ENCODE peak calls at places on chromosomes 6 and 20, in eight cellular contexts. D is AG10803, A is heart right ventricle, K is neural progenitor cell, T is A549, Y is NB4, M is fibroblast of mammary gland, E is retinal pigment epithelial cell. F is an unnamed sample.

GRCh38 chr20:6240059-6240458 is 117.2 kb upstream of the FERMT1 start:
- DNase-seq in E (no peak), T (no peak), M (no peak), D (no peak), A (no peak), K (no peak), Y (no peak), F (no peak)

GRCh38 chr20:15699431-15700146 is 873.7 kb downstream of the KIF16B start:
- DNase-seq in K (no peak), D (no peak), Y (no peak), E (no peak), T (no peak), A (no peak), M (no peak), F (no peak)

GRCh38 chr6:43334466-43335095 is 26.0 kb upstream of the CRIP3 start:
- DNase-seq in Y (peak), M (peak), K (peak), A (no peak), E (peak), T (peak), D (peak), F (peak)

GRCh38 chr6:113385020-113385431 is 472.1 kb upstream of the MARCKS start:
- DNase-seq in K (no peak), Y (no peak), A (no peak), D (peak), M (peak), T (no peak), E (no peak), F (no peak)

GRCh38 chr6:112251170-112251945 is 3.0 kb downstream of the LAMA4 start:
- DNase-seq in T (no peak), K (no peak), A (peak), M (peak), E (peak), D (peak), Y (no peak), F (peak)

GRCh38 chr6:3561745-3562144 is 104.9 kb upstream of the SLC22A23 start:
- DNase-seq in M (peak), T (no peak), D (no peak), E (no peak), A (no peak), K (peak), Y (peak), F (no peak)

GRCh38 chr6:35363293-35363750 is 21.0 kb downstream of the PPARD start:
- DNase-seq in K (peak), M (peak), Y (peak), E (peak), D (peak), T (no peak), A (peak), F (peak)

GRCh38 chr6:88220493-88220892 is 54.3 kb upstream of the CNR1 start:
- DNase-seq in M (peak), Y (peak), E (no peak), K (peak), T (no peak), A (no peak), D (no peak), F (peak)

GRCh38 chr6:164322533-164322932 is 908.0 kb downstream of the QKI start:
- DNase-seq in E (peak), M (peak), Y (no peak), A (no peak), T (no peak), D (peak), K (no peak), F (peak)

GRCh38 chr6:75876152-75876551 is 127.1 kb downstream of the MYO6 start:
- DNase-seq in A (no peak), Y (no peak), T (no peak), M (no peak), E (no peak), D (peak), K (no peak), F (no peak)

GRCh38 chr6:108782231-108783041 is 65.8 kb upstream of the ARMC2 start:
- DNase-seq in K (peak), Y (peak), A (peak), M (peak), T (peak), E (peak), D (peak), F (peak)

GRCh38 chr6:22126910-22127309 is 169.9 kb downstream of the PRL start:
- DNase-seq in K (no peak), A (no peak), Y (no peak), T (no peak), D (no peak), E (no peak), M (no peak), F (no peak)

GRCh38 chr6:18567380-18567779 is 180.2 kb downstream of the RNF144B start:
- DNase-seq in T (no peak), M (no peak), E (no peak), Y (no peak), K (no peak), D (no peak), A (no peak), F (no peak)

GRCh38 chr6:87029711-87030314 is 65.1 kb downstream of the CGA start:
- DNase-seq in Y (peak), M (peak), E (peak), A (no peak), D (peak), K (peak), T (peak), F (peak)

GRCh38 chr20:37845261-37845681 is 57.7 kb upstream of the VSTM2L start:
- DNase-seq in M (no peak), E (no peak), D (no peak), T (no peak), Y (no peak), K (no peak), A (peak), F (no peak)

GRCh38 chr6:157151029-157151428 is 172.3 kb downstream of the TMEM242 start:
- DNase-seq in Y (no peak), E (no peak), K (no peak), T (no peak), M (no peak), A (peak), D (no peak), F (no peak)

GRCh38 chr6:47028835-47029360 is 13.2 kb downstream of the ADGRF1 start:
- DNase-seq in A (no peak), Y (no peak), T (no peak), K (no peak), D (no peak), M (no peak), E (no peak), F (no peak)

GRCh38 chr6:24721461-24722215 is 2.7 kb upstream of the C6orf62 start:
- DNase-seq in Y (no peak), E (no peak), T (peak), A (peak), M (peak), K (no peak), D (no peak), F (no peak)

GRCh38 chr6:143293526-143293925 is 157.0 kb downstream of the ADAT2 start:
- DNase-seq in A (no peak), D (peak), M (peak), Y (no peak), K (no peak), T (no peak), E (no peak), F (peak)
- H3K4me3 ChIP-seq in A (no peak), D (no peak), M (no peak), Y (no peak), K (no peak), T (no peak), E (no peak), F (no peak)

GRCh38 chr6:34246563-34247391 is 2.0 kb downstream of the SMIM29 start:
- DNase-seq in Y (peak), D (no peak), M (peak), T (no peak), A (no peak), E (no peak), K (peak), F (peak)
- TF ChIP-seq CTCF in Y (peak), D (peak), M (peak), T (peak), A (peak), E (peak), K (peak), F (peak)

GRCh38 chr6:139784222-139784769 is 409.8 kb upstream of the CITED2 start:
- DNase-seq in K (no peak), Y (no peak), M (peak), E (no peak), D (no peak), A (no peak), T (no peak), F (no peak)
- H3K4me3 ChIP-seq in K (no peak), Y (no peak), M (no peak), E (no peak), D (no peak), A (no peak), T (no peak), F (no peak)

GRCh38 chr20:59703046-59703445 is 98.7 kb downstream of the PHACTR3 start:
- DNase-seq in M (no peak), D (no peak), K (no peak), A (no peak), T (no peak), E (no peak), Y (no peak), F (no peak)

GRCh38 chr20:59708326-59708725 is 104.0 kb downstream of the PHACTR3 start:
- DNase-seq in K (no peak), Y (no peak), D (no peak), T (no peak), E (no peak), A (no peak), M (no peak), F (no peak)

GRCh38 chr20:59709636-59710035 is 105.3 kb downstream of the PHACTR3 start:
- DNase-seq in E (no peak), T (no peak), Y (no peak), D (no peak), M (no peak), A (no peak), K (no peak), F (no peak)

GRCh38 chr20:59706106-59706693 is 101.9 kb downstream of the PHACTR3 start:
- DNase-seq in Y (no peak), K (no peak), A (no peak), D (no peak), T (no peak), E (no peak), M (no peak), F (no peak)

GRCh38 chr20:59705651-59706101 is 101.3 kb downstream of the PHACTR3 start:
- DNase-seq in E (no peak), D (no peak), K (no peak), Y (peak), M (no peak), T (no peak), A (no peak), F (no peak)
- TF ChIP-seq CTCF in E (no peak), D (no peak), K (no peak), Y (peak), M (no peak), T (no peak), A (no peak), F (no peak)

DNA sequence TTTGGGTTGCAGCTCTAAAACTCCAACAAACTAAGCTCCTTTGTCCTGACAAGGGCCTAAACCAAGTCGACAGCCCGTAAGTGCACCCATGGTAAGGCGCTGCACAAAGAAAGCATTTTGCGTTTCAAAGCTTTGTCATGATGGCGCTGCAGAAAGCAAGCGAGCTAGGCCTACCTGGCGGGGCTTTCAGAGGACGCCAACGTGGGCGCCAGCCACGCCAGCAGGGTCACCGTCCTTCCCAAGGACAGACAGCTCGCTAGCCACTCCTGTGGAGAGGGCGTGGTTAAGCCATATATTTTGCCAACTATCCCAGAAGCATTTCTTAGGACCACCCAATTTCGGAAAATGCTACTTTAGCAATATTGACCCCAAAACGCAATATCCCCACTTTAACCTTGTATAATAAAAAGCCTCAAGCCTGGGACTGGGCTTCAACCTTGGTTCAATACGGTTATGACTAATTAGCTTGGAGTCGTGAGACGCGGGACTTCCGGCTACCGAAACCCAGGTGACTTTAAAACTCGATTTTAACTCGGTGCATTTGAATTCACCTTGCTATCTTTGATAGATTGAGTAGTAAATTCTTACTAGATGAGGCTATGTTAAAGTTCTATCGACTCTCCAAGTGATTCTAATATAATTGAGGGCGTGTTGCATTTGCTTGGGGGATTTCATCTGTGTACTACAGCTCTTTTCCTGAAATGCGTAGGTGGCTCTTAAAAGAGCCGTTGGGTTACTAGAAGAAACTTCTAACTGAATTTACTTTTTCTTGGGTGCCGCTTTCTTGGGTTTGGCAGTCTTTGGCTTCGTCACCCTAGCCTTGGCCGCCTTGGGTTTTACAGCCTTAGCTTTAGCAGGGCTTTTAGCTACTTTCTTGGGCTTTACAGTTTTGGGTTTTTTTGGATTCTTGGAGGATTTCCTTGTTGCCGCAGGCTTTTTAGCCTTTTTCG is 54.0 kb downstream of the TRIM38 start:
- DNase-seq in K (no peak), E (no peak), A (peak), Y (no peak), D (no peak), T (no peak), M (peak), F (peak)
- H3K4me3 ChIP-seq in K (no peak), E (peak), A (peak), Y (no peak), D (peak), T (no peak), M (peak), F (peak)

F was measured in foreskin fibroblast.